ENCODE peak calls at places on chromosomes 4 and X, in four cellular contexts. B is ovary, T is pancreas, V is upper lobe of right lung. R is an unnamed sample. For H3K36me3, the result is how much of the 10 kb centered on the place peaks cover.

GRCh38 chr4:70666369-70666768 is at the start of gene JCHAIN:
- DNase-seq in B (no peak), T (no peak), V (no peak), R (no peak)

GRCh38 chr4:154132406-154132805 is 343.5 kb upstream of the SFRP2 start:
- DNase-seq in B (no peak), T (no peak), V (no peak), R (no peak)

GRCh38 chr4:1899149-1900086 is 28.2 kb downstream of the NSD2 start:
- DNase-seq in B (peak), T (peak), V (peak), R (peak)

GRCh38 chr4:8199594-8200301 is 658 bp downstream of the SH3TC1 start:
- DNase-seq in B (no peak), T (peak), V (peak), R (no peak)

GRCh38 chrX:141897690-141898089 is 6.0 kb upstream of the MAGEC1 start:
- DNase-seq in B (no peak), T (no peak), V (no peak), R (no peak)

GRCh38 chrX:40694833-40695232 is 40.5 kb downstream of the MED14 start:
- DNase-seq in B (no peak), T (no peak), V (no peak), R (no peak)

GRCh38 chrX:138877746-138878145 is 166.2 kb upstream of the FGF13 start:
- DNase-seq in B (no peak), T (no peak), V (no peak), R (no peak)

GRCh38 chr4:110669663-110670062 is 46.8 kb upstream of the PITX2 start:
- DNase-seq in B (no peak), T (no peak), V (no peak), R (no peak)

GRCh38 chrX:27350476-27350875 is 112.7 kb downstream of the PPP4R3C start:
- DNase-seq in B (no peak), T (no peak), V (no peak), R (no peak)

GRCh38 chr4:81214518-81215218 is 354 bp downstream of the PRKG2 start:
- DNase-seq in B (no peak), T (peak), V (peak), R (no peak)

GRCh38 chr4:112031712-112032328 is 113.4 kb upstream of the FAM241A start:
- DNase-seq in B (no peak), T (no peak), V (no peak), R (no peak)

GRCh38 chrX:44003975-44004374 is 30.8 kb upstream of the NDP start:
- DNase-seq in B (no peak), T (no peak), V (no peak), R (no peak)

GRCh38 chr4:52822583-52823477 is 39.3 kb upstream of the RASL11B start:
- DNase-seq in B (peak), T (no peak), V (no peak), R (no peak)

GRCh38 chr4:179110816-179111215 is 1668.6 kb upstream of the AGA start:
- DNase-seq in B (no peak), T (no peak), V (no peak), R (no peak)

GRCh38 chrX:121671649-121672048 is 624.2 kb downstream of the GLUD2 start:
- DNase-seq in B (no peak), T (no peak), V (no peak), R (no peak)

GRCh38 chrX:47172971-47173792 is 20.4 kb upstream of the UBA1 start:
- DNase-seq in B (no peak), T (no peak), V (peak), R (no peak)

GRCh38 chr4:4990857-4991540 is 28.3 kb downstream of the CYTL1 start:
- DNase-seq in B (peak), T (peak), V (no peak), R (peak)

GRCh38 chr4:10315638-10316037 is 141.6 kb downstream of the ZNF518B start:
- DNase-seq in B (no peak), T (no peak), V (no peak), R (no peak)

GRCh38 chr4:23773884-23774636 is 115.8 kb downstream of the PPARGC1A start:
- DNase-seq in B (no peak), T (no peak), V (no peak), R (no peak)

GRCh38 chr4:81039351-81040174 is 9.1 kb downstream of the BMP3 start:
- DNase-seq in B (no peak), T (no peak), V (no peak), R (no peak)

GRCh38 chr4:41428941-41429669 is 108.9 kb upstream of the LIMCH1 start:
- DNase-seq in B (no peak), T (no peak), V (no peak), R (no peak)

GRCh38 chr4:88729146-88729755 is 31.6 kb upstream of the NAP1L5 start:
- DNase-seq in B (no peak), T (no peak), V (no peak), R (no peak)

GRCh38 chr4:185576314-185576713 is 41.0 kb upstream of the PDLIM3 start:
- DNase-seq in B (no peak), T (no peak), V (no peak), R (no peak)

GRCh38 chrX:115493015-115493414 is 68.0 kb upstream of the PLS3 start:
- DNase-seq in B (no peak), T (no peak), V (no peak), R (no peak)

GRCh38 chr4:53510981-53511380 is 80.3 kb downstream of the LNX1 start:
- DNase-seq in B (no peak), T (no peak), V (no peak), R (no peak)

GRCh38 chrX:30702736-30703135 is 49.5 kb downstream of the GK start:
- DNase-seq in B (no peak), T (no peak), V (no peak), R (no peak)

GRCh38 chr4:152356428-152357034 is 179.4 kb downstream of the FBXW7 start:
- DNase-seq in B (no peak), T (no peak), V (no peak), R (no peak)

GRCh38 chr4:107736924-107737448 is 17.0 kb upstream of the PAPSS1 start:
- DNase-seq in B (no peak), T (peak), V (no peak), R (peak)

GRCh38 chr4:144712775-144713174 is 66.8 kb downstream of the HHIP start:
- DNase-seq in B (no peak), T (peak), V (no peak), R (no peak)

GRCh38 chrX:70313503-70313902 is 23.6 kb downstream of the KIF4A start:
- DNase-seq in B (no peak), T (no peak), V (no peak), R (no peak)

GRCh38 chrX:28223991-28224390 is 242.7 kb upstream of the DCAF8L1 start:
- DNase-seq in B (no peak), T (no peak), V (no peak), R (no peak)

GRCh38 chr4:132344924-132345828 is 803.9 kb upstream of the PCDH10 start:
- DNase-seq in B (no peak), T (no peak), V (no peak), R (no peak)

GRCh38 chrX:106039920-106040319 is 1.4 kb upstream of the SERPINA7 start:
- DNase-seq in B (no peak), T (peak), V (no peak), R (no peak)

GRCh38 chr4:123452585-123452984 is 56.0 kb downstream of the SPRY1 start:
- DNase-seq in B (no peak), T (no peak), V (no peak), R (no peak)

GRCh38 chrX:77742788-77743476 is 43.1 kb downstream of the ATRX start:
- DNase-seq in B (no peak), T (no peak), V (no peak), R (peak)

GRCh38 chrX:120207009-120207610 is 43.5 kb upstream of the ZBTB33 start:
- DNase-seq in B (no peak), T (no peak), V (no peak), R (no peak)

GRCh38 chr4:30719363-30720020 is 677 bp upstream of the PCDH7 start:
- DNase-seq in B (peak), T (no peak), V (no peak), R (peak)

GRCh38 chr4:59094505-59094904 is 1984.3 kb upstream of the IGFBP7 start:
- DNase-seq in B (no peak), T (no peak), V (no peak), R (no peak)

GRCh38 chr4:121126449-121127006 is 37.6 kb downstream of the TNIP3 start:
- DNase-seq in B (no peak), T (no peak), V (no peak), R (no peak)

GRCh38 chr4:106194801-106195200 is 121.2 kb downstream of the TBCK start:
- DNase-seq in B (no peak), T (no peak), V (no peak), R (no peak)

GRCh38 chr4:106201373-106201772 is 114.6 kb downstream of the TBCK start:
- DNase-seq in B (no peak), T (no peak), V (no peak), R (no peak)

GRCh38 chr4:106195435-106195950 is 120.5 kb downstream of the TBCK start:
- DNase-seq in B (no peak), T (no peak), V (no peak), R (no peak)
- H3K4me3 ChIP-seq in B (no peak), T (no peak), V (no peak), R (no peak)

DNA sequence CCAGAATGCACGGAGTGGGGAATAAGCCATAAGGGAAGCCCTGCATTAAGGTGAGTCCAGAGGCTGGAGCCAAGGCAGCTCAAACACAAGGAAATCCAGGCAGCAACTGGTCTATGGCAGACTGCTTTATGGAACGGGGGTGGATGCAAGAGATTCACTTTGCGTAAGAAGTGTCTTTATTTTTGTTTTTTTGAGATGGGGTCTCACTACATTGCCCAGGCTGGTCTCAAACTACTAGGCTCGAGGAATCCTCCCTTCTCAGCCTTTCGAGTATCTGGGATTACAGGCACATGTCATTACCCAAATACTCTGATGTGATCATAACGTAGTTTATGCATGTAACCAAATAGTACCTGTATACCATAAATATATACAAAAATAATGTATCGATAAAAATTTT is 199.5 kb downstream of the MAML3 start:
- DNase-seq in B (no peak), T (no peak), V (no peak), R (no peak)
- H3K36me3 ChIP-seq in B (under half), T (under half), V (under half), R (under half)

GRCh38 chrX:119181491-119181890 is 53.9 kb upstream of the KIAA1210 start:
- DNase-seq in B (no peak), T (no peak), V (no peak), R (no peak)
- TF ChIP-seq CTCF in B (no peak), T (no peak), V (no peak), R (peak)

GRCh38 chrX:20530319-20530979 is 263.7 kb upstream of the RPS6KA3 start:
- DNase-seq in B (peak), T (peak), V (no peak), R (no peak)
- H3K4me3 ChIP-seq in B (no peak), T (no peak), V (no peak), R (peak)

DNA sequence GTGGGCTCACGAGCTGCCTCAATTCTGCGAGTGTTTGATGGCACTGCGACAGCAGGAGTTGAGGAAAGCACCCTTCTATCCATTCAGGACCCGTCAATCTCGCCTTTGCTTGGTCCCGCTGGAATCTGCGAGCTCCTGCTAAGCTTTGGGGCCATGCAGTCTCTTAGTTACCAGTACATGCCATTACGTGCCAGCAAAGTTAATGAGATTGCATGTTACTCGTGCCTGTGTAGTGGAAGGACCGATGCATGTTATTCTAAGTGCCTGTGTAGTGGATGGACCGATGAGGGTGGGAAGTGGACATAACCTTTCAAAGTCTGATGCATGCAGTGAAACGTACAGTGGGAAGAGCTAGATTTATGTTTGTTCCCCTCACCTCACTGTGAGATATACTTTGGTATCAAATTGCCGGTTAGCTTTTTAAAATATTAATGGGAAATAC is 569 bp downstream of the RPS3A start:
- DNase-seq in B (no peak), T (no peak), V (no peak), R (no peak)
- H3K36me3 ChIP-seq in B (under half), T (under half), V (under half), R (under half)

GRCh38 chrX:131262738-131263679 is 26.1 kb downstream of the IGSF1 start:
- DNase-seq in B (no peak), T (peak), V (no peak), R (no peak)
- TF ChIP-seq CTCF in B (no peak), T (peak), V (peak), R (no peak)

GRCh38 chr4:825969-826330 is at the start of gene CPLX1:
- DNase-seq in B (no peak), T (peak), V (peak), R (no peak)

GRCh38 chr4:823761-824460 is 2.0 kb downstream of the CPLX1 start:
- DNase-seq in B (no peak), T (no peak), V (peak), R (no peak)

GRCh38 chr4:825063-825968 is 613 bp downstream of the CPLX1 start:
- DNase-seq in B (no peak), T (peak), V (peak), R (no peak)

GRCh38 chr4:823093-823760 is 2.7 kb downstream of the CPLX1 start:
- DNase-seq in B (no peak), T (no peak), V (peak), R (no peak)

DNA sequence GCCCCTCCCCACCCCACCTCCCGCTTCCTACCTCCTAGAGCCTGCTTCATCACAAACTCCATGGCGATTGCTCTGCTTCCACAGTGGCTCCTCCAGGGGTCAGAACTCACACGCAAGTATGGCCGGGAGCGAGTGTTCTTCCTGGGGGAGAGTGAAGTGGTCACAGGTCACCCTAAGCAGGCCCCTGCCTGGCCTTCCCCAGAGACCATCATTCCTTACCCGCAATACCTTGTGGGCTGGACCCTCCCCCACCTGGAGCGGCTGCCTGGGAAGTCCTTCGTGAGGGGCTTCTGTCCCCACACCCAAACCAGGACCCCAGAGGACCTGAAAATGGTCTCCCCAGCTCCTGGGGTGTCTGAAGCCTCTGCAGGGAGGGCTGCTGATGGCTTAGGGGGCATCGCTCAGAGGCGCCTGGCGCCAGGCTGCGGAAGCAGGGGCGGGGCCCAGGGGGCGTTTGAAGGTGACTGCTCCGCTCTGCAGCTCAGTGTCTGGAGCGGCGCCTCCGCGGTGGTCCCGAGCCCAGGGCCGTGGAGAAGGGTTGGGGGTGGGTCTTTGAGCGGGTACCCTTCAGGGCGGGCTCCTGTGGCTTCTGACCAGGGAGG is 1.4 kb downstream of the CPLX1 start:
- DNase-seq in B (no peak), T (no peak), V (peak), R (no peak)
- H3K4me3 ChIP-seq in B (no peak), T (no peak), V (no peak), R (no peak)